ENCODE peak calls at places on chromosomes 11 and 22, in six cellular contexts. V is hepatocyte, A is neural progenitor cell, B is fibroblast of lung, K is uterus, C is ascending aorta. L is an unnamed sample.
A peak's percentile ranks its signal among the peaks of the same experiment; 100 is the strongest.

GRCh38 chr11:130400793-130401483 is 27.5 kb downstream of the ADAMTS8 start:
- DNase-seq in V (peak; percentile 38), A (no peak), B (peak; percentile 64), K (no peak), C (peak; percentile 80), L (no peak)

GRCh38 chr11:130674686-130675085 is 226.2 kb downstream of the ADAMTS15 start:
- DNase-seq in V (no peak), A (peak; percentile 14), B (no peak), K (no peak), C (no peak), L (no peak)

GRCh38 chr22:20243176-20243544 is 25.0 kb downstream of the RTN4R start:
- DNase-seq in V (no peak), A (no peak), B (no peak), K (no peak), C (no peak), L (no peak)

GRCh38 chr11:118321386-118322082 is 17.0 kb downstream of the CD3E start:
- DNase-seq in V (peak; percentile 51), A (no peak), B (no peak), K (no peak), C (no peak), L (no peak)

GRCh38 chr11:47254381-47254780 is 3.4 kb upstream of the NR1H3 start:
- DNase-seq in V (no peak), A (no peak), B (peak; percentile 52), K (peak; percentile 46), C (no peak), L (no peak)

GRCh38 chr11:45859661-45860140 is 12.4 kb downstream of the CRY2 start:
- DNase-seq in V (peak; percentile 90), A (peak; percentile 62), B (peak; percentile 99), K (peak; percentile 96), C (peak; percentile 92), L (peak; percentile 97)

GRCh38 chr11:72812604-72812967 is 1.6 kb upstream of the ATG16L2 start:
- DNase-seq in V (no peak), A (no peak), B (peak; percentile 10), K (no peak), C (no peak), L (no peak)

GRCh38 chr11:130675456-130675855 is 227.0 kb downstream of the ADAMTS15 start:
- DNase-seq in V (peak; percentile 36), A (no peak), B (peak; percentile 51), K (peak; percentile 59), C (peak; percentile 94), L (peak; percentile 43)

GRCh38 chr11:10716122-10716521 is 22.6 kb upstream of the IRAG1 start:
- DNase-seq in V (no peak), A (no peak), B (peak; percentile 67), K (no peak), C (no peak), L (no peak)

GRCh38 chr11:108122166-108122628 is 830 bp downstream of the ACAT1 start:
- DNase-seq in V (peak; percentile 16), A (peak; percentile 31), B (peak; percentile 34), K (peak; percentile 27), C (no peak), L (no peak)

GRCh38 chr11:108115495-108116140 is 5.7 kb upstream of the ACAT1 start:
- DNase-seq in V (peak; percentile 59), A (peak; percentile 62), B (peak; percentile 91), K (peak; percentile 88), C (peak; percentile 95), L (peak; percentile 94)

GRCh38 chr11:108121274-108122155 is at the start of gene ACAT1:
- DNase-seq in V (peak; percentile 96), A (peak; percentile 95), B (peak; percentile 89), K (peak; percentile 96), C (peak; percentile 99), L (peak; percentile 98)

GRCh38 chr11:108112059-108112458 is 9.3 kb upstream of the ACAT1 start:
- DNase-seq in V (no peak), A (no peak), B (peak; percentile 17), K (no peak), C (no peak), L (no peak)

GRCh38 chr11:108117746-108118371 is 3.5 kb upstream of the ACAT1 start:
- DNase-seq in V (peak; percentile 47), A (peak; percentile 38), B (peak; percentile 82), K (no peak), C (no peak), L (no peak)
- TF ChIP-seq CTCF in V (peak; percentile 72), A (peak; percentile 66), B (peak; percentile 60), K (peak; percentile 19), C (peak; percentile 9), L (peak; percentile 38)

DNA sequence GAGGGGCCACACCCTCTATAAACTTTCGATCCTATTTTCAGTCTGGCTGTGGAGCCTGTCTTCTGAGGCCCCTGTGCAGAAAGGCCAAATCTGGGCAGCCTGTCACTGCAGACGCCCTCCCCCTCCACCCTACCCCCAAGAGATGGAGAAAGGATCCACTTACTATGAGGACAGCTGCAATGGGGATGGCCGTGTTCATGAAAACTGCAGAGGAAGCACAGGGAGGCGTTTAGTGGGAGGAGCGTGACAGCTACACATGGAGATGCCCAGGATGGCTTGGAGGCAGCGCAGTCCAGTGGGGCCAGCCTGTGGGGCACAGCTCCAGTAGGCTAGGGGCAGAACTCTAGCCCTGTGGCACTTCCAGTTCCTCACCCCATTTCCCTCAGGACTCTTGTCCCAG is 43.6 kb upstream of the KCNJ11 start:
- DNase-seq in V (no peak), A (no peak), B (no peak), K (no peak), C (no peak), L (no peak)
- H3K27ac ChIP-seq in V (no peak overlapping the region), A (no peak overlapping the region), B (no peak overlapping the region), K (peak overlapping the region; percentile 23), C (peak overlapping the region; percentile 9), L (no peak overlapping the region)

GRCh38 chr11:114027941-114028340 is 31.6 kb upstream of the ZBTB16 start:
- DNase-seq in V (no peak), A (no peak), B (peak; percentile 31), K (no peak), C (no peak), L (no peak)

GRCh38 chr11:114025329-114025907 is 34.1 kb upstream of the ZBTB16 start:
- DNase-seq in V (no peak), A (no peak), B (no peak), K (no peak), C (no peak), L (no peak)

GRCh38 chr11:114027396-114027795 is 32.1 kb upstream of the ZBTB16 start:
- DNase-seq in V (no peak), A (no peak), B (no peak), K (no peak), C (no peak), L (no peak)

GRCh38 chr11:114031599-114032320 is 27.8 kb upstream of the ZBTB16 start:
- DNase-seq in V (no peak), A (no peak), B (no peak), K (no peak), C (no peak), L (no peak)

GRCh38 chr11:114026355-114026754 is 33.2 kb upstream of the ZBTB16 start:
- DNase-seq in V (peak; percentile 31), A (peak; percentile 66), B (peak; percentile 39), K (no peak), C (no peak), L (no peak)
- TF ChIP-seq CTCF in V (peak; percentile 15), A (peak; percentile 48), B (peak; percentile 45), K (peak; percentile 4), C (no peak), L (no peak)

DNA sequence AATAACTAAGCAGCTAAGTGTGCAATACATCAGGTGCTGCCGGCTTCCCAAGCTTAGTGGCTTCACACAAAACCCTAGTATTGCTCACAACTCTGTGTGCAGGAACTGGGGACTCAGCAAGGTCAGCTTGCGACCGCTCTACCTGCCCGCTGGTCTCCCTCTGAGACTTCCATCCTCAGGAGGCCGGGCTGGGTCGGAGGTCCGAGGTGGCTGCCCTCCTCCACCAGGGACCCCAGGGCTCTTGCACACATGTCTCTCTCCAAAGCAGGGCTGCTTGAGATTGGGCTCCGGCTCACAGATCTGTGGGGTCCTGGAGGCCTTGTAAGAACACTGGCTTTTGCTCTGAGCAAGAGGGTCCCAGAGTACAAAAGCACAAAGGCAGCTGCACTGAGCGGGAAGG is 25.4 kb upstream of the FGF19 start:
- DNase-seq in V (no peak), A (no peak), B (no peak), K (no peak), C (no peak), L (no peak)
- H3K27ac ChIP-seq in V (no peak overlapping the region), A (no peak overlapping the region), B (no peak overlapping the region), K (no peak overlapping the region), C (no peak overlapping the region), L (no peak overlapping the region)

DNA sequence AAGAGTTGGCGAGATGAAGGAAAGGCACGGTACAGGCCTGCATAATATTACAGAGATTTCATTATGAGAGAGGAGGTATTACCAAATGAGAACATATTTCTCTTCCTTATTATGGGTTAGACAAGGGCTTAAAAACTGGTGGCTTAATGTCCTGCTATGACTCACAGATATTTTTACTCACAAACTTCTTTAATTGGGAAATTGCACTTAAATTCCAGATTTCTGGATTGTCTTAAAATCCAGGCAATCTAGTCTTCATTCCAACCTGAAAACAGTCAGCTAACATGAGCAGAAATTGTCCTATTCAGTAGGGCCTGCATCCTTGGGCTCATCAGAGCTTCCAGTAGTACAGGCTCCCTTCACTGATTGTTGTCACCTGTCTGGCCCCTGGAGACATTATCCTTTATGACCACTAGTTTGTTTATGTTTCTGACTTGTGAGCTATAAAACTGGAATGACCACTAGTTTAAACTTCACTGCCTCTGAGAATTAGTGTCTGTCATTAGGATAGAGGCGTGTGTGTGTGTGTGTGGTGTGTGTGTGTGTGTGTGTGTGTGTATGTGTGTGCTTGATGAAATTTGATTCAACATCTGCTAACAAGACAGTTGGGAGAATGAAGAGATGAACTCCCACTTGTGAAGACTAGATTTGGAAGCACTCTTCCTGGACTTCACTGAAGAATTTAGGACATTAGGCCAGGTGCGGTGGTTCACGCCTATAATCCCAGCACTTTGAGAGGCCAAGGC is 25.1 kb downstream of the DBX1 start:
- DNase-seq in V (no peak), A (no peak), B (no peak), K (no peak), C (no peak), L (no peak)
- TF ChIP-seq CTCF in V (no peak), A (no peak), B (no peak), K (no peak), C (no peak), L (no peak)

L was measured in thyroid gland.